ENCODE peak calls at places on chromosomes 16 and 17, in nine cellular contexts. C, Z, D, Q, H, O, G, R and L are unnamed samples.
A peak's percentile ranks its signal among the peaks of the same experiment; 100 is the strongest.

GRCh38 chr17:1126801-1127550 is 52.8 kb downstream of the ABR start:
- DNase-seq in C (no peak), Z (no peak), D (no peak), Q (no peak), H (peak; percentile 23), O (no peak), G (no peak), R (no peak), L (no peak)

GRCh38 chr17:14760719-14761425 is 460.0 kb downstream of the HS3ST3B1 start:
- DNase-seq in C (no peak), Z (no peak), D (no peak), Q (no peak), H (no peak), O (no peak), G (no peak), R (no peak), L (no peak)

GRCh38 chr17:8807070-8807550 is 7.9 kb upstream of the MFSD6L start:
- DNase-seq in C (no peak), Z (no peak), D (no peak), Q (no peak), H (no peak), O (no peak), G (no peak), R (no peak), L (no peak)

GRCh38 chr17:47203984-47204721 is 5.0 kb upstream of the MYL4 start:
- DNase-seq in C (no peak), Z (no peak), D (no peak), Q (no peak), H (no peak), O (no peak), G (peak; percentile 29), R (no peak), L (peak; percentile 35)

GRCh38 chr17:75821552-75821951 is 22.7 kb downstream of the UNC13D start:
- DNase-seq in C (no peak), Z (no peak), D (no peak), Q (no peak), H (peak; percentile 18), O (no peak), G (no peak), R (no peak), L (no peak)

GRCh38 chr17:42754782-42755181 is 6.2 kb upstream of the RAMP2 start:
- DNase-seq in C (no peak), Z (no peak), D (no peak), Q (no peak), H (peak; percentile 57), O (no peak), G (no peak), R (peak; percentile 83), L (no peak)

GRCh38 chr17:82973456-82974135 is 105.8 kb upstream of the METRNL start:
- DNase-seq in C (no peak), Z (no peak), D (no peak), Q (no peak), H (no peak), O (no peak), G (no peak), R (no peak), L (no peak)

GRCh38 chr17:35896011-35896587 is 15.9 kb upstream of the CCL5 start:
- DNase-seq in C (no peak), Z (no peak), D (no peak), Q (no peak), H (no peak), O (peak; percentile 17), G (no peak), R (no peak), L (no peak)

GRCh38 chr16:57878586-57878985 is 76.3 kb upstream of the KIFC3 start:
- DNase-seq in C (no peak), Z (no peak), D (no peak), Q (no peak), H (no peak), O (no peak), G (no peak), R (no peak), L (no peak)

GRCh38 chr16:13939821-13940220 is 19.9 kb downstream of the ERCC4 start:
- DNase-seq in C (no peak), Z (no peak), D (no peak), Q (no peak), H (no peak), O (no peak), G (no peak), R (no peak), L (peak; percentile 17)

DNA sequence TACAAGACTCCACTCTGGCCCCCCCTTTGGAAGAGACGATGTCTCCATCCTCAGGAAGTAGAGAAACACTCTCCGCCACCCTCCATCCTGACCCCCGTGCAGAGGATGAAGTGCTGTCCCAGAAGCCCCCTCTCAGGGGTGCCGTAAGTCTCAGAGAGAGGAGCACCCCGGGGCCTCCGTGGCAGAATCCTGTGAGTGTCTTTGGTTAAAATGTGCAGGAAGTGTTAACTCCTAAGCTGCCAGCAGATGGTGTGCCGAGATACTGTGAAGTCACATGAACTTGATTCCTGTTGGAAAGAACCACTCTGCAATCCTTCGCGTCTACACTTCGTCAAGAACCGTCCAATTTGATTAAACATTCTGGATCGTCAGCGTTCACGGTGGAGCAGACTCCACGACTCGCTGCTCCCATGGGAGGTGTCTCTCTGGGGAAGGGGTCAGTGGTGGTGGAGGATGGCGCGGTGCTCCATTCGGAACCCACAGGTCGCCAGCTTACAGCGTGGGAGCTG is 5.6 kb downstream of the BANP start:
- DNase-seq in C (peak; percentile 32), Z (no peak), D (no peak), Q (no peak), H (no peak), O (no peak), G (peak; percentile 21), R (no peak), L (peak; percentile 30)
- TF ChIP-seq CTCF in C (peak; percentile 14), Z (no peak), D (no peak), Q (no peak), H (no peak), O (no peak), G (no peak), R (no peak), L (peak; percentile 66)

GRCh38 chr16:9258423-9259051 is 167.1 kb downstream of the HAPSTR1 start:
- DNase-seq in C (peak; percentile 54), Z (peak; percentile 41), D (no peak), Q (no peak), H (peak; percentile 33), O (peak; percentile 18), G (no peak), R (no peak), L (peak; percentile 11)

GRCh38 chr16:9257843-9258242 is 166.4 kb downstream of the HAPSTR1 start:
- DNase-seq in C (no peak), Z (no peak), D (no peak), Q (no peak), H (no peak), O (no peak), G (no peak), R (no peak), L (no peak)

GRCh38 chr16:9254863-9255262 is 163.4 kb downstream of the HAPSTR1 start:
- DNase-seq in C (no peak), Z (no peak), D (no peak), Q (no peak), H (no peak), O (no peak), G (no peak), R (no peak), L (no peak)

GRCh38 chr16:9259914-9260608 is 168.6 kb downstream of the HAPSTR1 start:
- DNase-seq in C (no peak), Z (no peak), D (no peak), Q (no peak), H (no peak), O (no peak), G (no peak), R (no peak), L (no peak)

GRCh38 chr16:9256196-9256595 is 164.8 kb downstream of the HAPSTR1 start:
- DNase-seq in C (peak; percentile 31), Z (peak; percentile 25), D (peak; percentile 54), Q (no peak), H (no peak), O (peak; percentile 32), G (no peak), R (no peak), L (no peak)
- TF ChIP-seq CTCF in C (peak; percentile 38), Z (peak; percentile 65), D (peak; percentile 47), Q (no peak), H (peak; percentile 13), O (no peak), G (no peak), R (no peak), L (peak; percentile 77)

GRCh38 chr16:29319726-29320125 is 86.8 kb downstream of the NPIPB11 start:
- DNase-seq in C (no peak), Z (no peak), D (no peak), Q (no peak), H (no peak), O (no peak), G (no peak), R (no peak), L (no peak)

GRCh38 chr16:29316673-29317237 is 89.8 kb downstream of the NPIPB11 start:
- DNase-seq in C (no peak), Z (no peak), D (no peak), Q (peak; percentile 41), H (no peak), O (no peak), G (no peak), R (no peak), L (no peak)

GRCh38 chr16:29315916-29316517 is 90.5 kb downstream of the NPIPB11 start:
- DNase-seq in C (no peak), Z (no peak), D (no peak), Q (peak; percentile 34), H (no peak), O (no peak), G (no peak), R (no peak), L (no peak)

GRCh38 chr16:29317269-29317668 is 89.2 kb downstream of the NPIPB11 start:
- DNase-seq in C (no peak), Z (no peak), D (no peak), Q (peak; percentile 34), H (no peak), O (no peak), G (no peak), R (no peak), L (no peak)

DNA sequence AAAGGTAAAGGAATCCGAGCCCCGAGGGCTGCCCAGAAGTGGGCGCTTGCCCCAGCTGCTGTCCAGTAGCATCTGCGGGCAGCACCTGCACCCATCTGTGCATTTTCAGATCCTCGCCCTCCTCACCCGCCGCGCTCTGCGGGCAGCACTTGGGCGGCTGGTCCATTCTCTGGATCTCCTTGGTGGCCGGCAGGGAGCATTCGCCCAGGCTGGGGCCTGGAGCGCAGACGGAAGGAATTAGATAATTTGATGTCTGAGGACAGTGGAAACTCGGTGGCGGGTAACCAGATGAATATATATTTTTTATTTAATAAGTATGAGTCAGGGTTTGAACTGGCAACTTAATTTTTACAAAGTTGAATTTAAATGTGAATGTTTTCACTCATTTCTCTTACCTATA is 88.5 kb downstream of the NPIPB11 start:
- DNase-seq in C (peak; percentile 16), Z (no peak), D (no peak), Q (peak; percentile 40), H (no peak), O (no peak), G (no peak), R (no peak), L (no peak)
- TF ChIP-seq CTCF in C (peak; percentile 52), Z (peak; percentile 43), D (peak; percentile 52), Q (no peak), H (peak; percentile 40), O (no peak), G (no peak), R (no peak), L (no peak)

DNA sequence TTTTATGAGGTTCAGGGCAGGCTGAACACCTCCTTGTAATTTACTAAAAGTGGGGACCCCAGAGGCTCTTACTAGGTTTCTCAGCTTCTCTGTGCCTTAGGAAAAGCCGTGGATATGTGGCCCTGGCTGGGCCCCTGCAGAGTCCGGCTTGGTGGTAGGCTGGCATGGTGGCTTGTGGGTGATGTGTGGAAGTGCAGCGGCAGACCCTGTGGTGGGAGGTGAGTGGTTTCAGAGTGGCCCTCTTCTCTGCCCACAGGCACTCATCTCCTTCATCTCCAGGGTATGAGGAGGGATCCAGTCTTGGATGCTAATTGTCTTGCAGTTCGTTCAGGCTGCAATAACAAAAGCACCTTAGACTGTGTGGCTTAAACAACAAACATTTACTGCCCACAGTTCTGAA is 58.9 kb downstream of the ASIC2 start:
- DNase-seq in C (no peak), Z (no peak), D (no peak), Q (no peak), H (no peak), O (no peak), G (no peak), R (no peak), L (no peak)
- TF ChIP-seq CTCF in C (no peak), Z (no peak), D (no peak), Q (no peak), H (no peak), O (no peak), G (no peak), R (no peak), L (no peak)